ENCODE peak calls at places on chromosomes 12 and 14, in seven cellular contexts. M is GM23248; T is left ventricle myocardium inferior; I is CD8-positive, alpha-beta T cell; J is naive thymus-derived CD4-positive, alpha-beta T cell; D is suprapubic skin; N is fibroblast of lung. Y is an unnamed sample.

GRCh38 chr12:22229652-22230279 is 104.7 kb downstream of the ST8SIA1 start:
- DNase-seq in D (no peak), J (no peak), T (no peak), N (peak; percentile 21), I (no peak), M (no peak), Y (no peak)

GRCh38 chr14:58816416-58817115 is 178.8 kb downstream of the DACT1 start:
- DNase-seq in D (no peak), J (no peak), N (no peak), T (no peak), M (no peak), I (no peak), Y (no peak)

GRCh38 chr12:5396541-5396940 is 35.4 kb upstream of the NTF3 start:
- DNase-seq in T (no peak), J (no peak), M (no peak), N (no peak), D (no peak), I (no peak), Y (no peak)

GRCh38 chr12:120851939-120852338 is 52.2 kb downstream of the SPPL3 start:
- DNase-seq in J (no peak), I (no peak), T (no peak), N (no peak), D (no peak), M (no peak), Y (no peak)

GRCh38 chr12:52913424-52913821 is 8.5 kb upstream of the KRT8 start:
- DNase-seq in M (no peak), J (no peak), N (no peak), D (no peak), T (no peak), I (no peak), Y (no peak)

GRCh38 chr14:64074961-64075619 is 219.1 kb downstream of the ESR2 start:
- DNase-seq in M (peak; percentile 61), I (no peak), N (peak; percentile 64), T (no peak), J (no peak), D (no peak), Y (no peak)

GRCh38 chr14:89598548-89599186 is 181.6 kb upstream of the FOXN3 start:
- DNase-seq in J (no peak), T (no peak), I (no peak), M (peak; percentile 13), D (no peak), N (peak; percentile 35), Y (no peak)

GRCh38 chr14:79570648-79571047 is 640.7 kb downstream of the DIO2 start:
- DNase-seq in J (no peak), M (no peak), D (no peak), T (no peak), I (no peak), N (no peak), Y (no peak)

GRCh38 chr14:68959035-68959434 is 20.1 kb downstream of the ACTN1 start:
- DNase-seq in D (no peak), T (no peak), M (no peak), I (no peak), J (no peak), N (peak; percentile 66), Y (no peak)

GRCh38 chr12:74245458-74245857 is 292.2 kb upstream of the ATXN7L3B start:
- DNase-seq in T (no peak), D (no peak), M (no peak), I (no peak), N (no peak), J (no peak), Y (no peak)

GRCh38 chr12:97984456-97984855 is 521.9 kb downstream of the RMST start:
- DNase-seq in J (no peak), I (no peak), N (no peak), M (no peak), T (no peak), D (no peak), Y (no peak)

GRCh38 chr14:55157080-55157479 is 28.0 kb downstream of the LGALS3 start:
- DNase-seq in T (no peak), J (no peak), I (no peak), N (no peak), M (no peak), D (no peak), Y (no peak)

GRCh38 chr14:38868415-38869290 is 234.4 kb downstream of the SEC23A start:
- DNase-seq in M (no peak), I (no peak), N (no peak), T (no peak), J (no peak), D (no peak), Y (no peak)

GRCh38 chr14:48622980-48623379 is 947.6 kb upstream of the MDGA2 start:
- DNase-seq in M (no peak), T (no peak), D (no peak), J (no peak), N (no peak), I (no peak), Y (no peak)

GRCh38 chr14:63897706-63898105 is 44.9 kb downstream of the SYNE2 start:
- DNase-seq in D (no peak), M (peak; percentile 6), N (peak; percentile 88), T (no peak), I (no peak), J (no peak), Y (no peak)

GRCh38 chr14:76307786-76308780 is 67.9 kb upstream of the ESRRB start:
- DNase-seq in J (no peak), I (peak; percentile 39), M (no peak), N (no peak), T (no peak), D (no peak), Y (no peak)

DNA sequence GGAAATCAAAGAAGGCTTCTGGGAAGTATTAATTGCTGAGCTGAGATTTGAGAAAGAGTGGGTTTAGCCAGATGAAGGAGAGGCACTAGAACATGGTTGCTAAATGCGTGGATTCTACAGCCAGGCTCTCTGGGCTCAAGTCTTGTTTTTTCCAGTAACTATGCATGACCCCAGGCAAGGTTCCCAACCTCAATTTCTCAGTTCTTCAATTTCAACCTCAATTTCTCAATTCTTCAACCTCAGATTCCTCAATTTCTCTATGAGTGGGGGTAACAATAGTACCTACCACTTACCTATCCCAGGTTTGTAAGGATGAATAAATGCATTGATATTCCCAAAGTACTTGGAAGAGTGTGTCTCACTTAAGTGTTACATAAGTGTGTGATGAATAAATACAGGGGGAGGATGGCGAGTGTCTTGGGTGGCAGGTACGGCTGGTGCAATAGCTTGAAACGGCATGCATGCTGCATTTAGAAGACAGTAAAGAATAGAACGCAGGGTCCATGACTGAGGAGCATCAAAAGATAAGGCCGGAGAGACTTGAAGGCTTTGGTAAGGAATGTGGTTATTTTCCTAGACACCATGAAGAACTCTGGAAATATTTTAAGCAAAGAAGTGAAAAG is 149.1 kb upstream of the ATP2B1 start:
- DNase-seq in M (no peak), N (no peak), T (no peak), D (no peak), J (no peak), I (no peak), Y (no peak)
- H3K4me3 ChIP-seq in M (no peak overlapping the region), N (no peak overlapping the region), T (no peak overlapping the region), D (no peak overlapping the region), J (no peak overlapping the region), I (no peak overlapping the region), Y (no peak overlapping the region)

GRCh38 chr14:104252256-104253215 is 114.1 kb downstream of the KIF26A start:
- DNase-seq in T (no peak), M (no peak), D (no peak), J (no peak), N (no peak), I (peak; percentile 35), Y (no peak)

GRCh38 chr14:104256025-104256424 is 117.6 kb downstream of the KIF26A start:
- DNase-seq in J (no peak), I (no peak), N (no peak), D (no peak), M (no peak), T (no peak), Y (no peak)

GRCh38 chr14:104254735-104255400 is 116.5 kb downstream of the KIF26A start:
- DNase-seq in N (no peak), D (no peak), M (no peak), T (no peak), I (peak; percentile 23), J (no peak), Y (no peak)

GRCh38 chr14:104253223-104253822 is 114.9 kb downstream of the KIF26A start:
- DNase-seq in I (peak; percentile 34), D (no peak), J (no peak), N (no peak), T (no peak), M (no peak), Y (no peak)

GRCh38 chr14:104253901-104254353 is 115.5 kb downstream of the KIF26A start:
- DNase-seq in J (no peak), T (no peak), I (peak; percentile 38), N (no peak), M (no peak), D (no peak), Y (no peak)
- H3K9me3 ChIP-seq in J (no peaks in the 10 kb centered on the region), T (no peaks in the 10 kb centered on the region), I (no peaks in the 10 kb centered on the region), N (no peaks in the 10 kb centered on the region), M (no peaks in the 10 kb centered on the region), D (peaks cover under 1% of the 10 kb centered on the region), Y (no peaks in the 10 kb centered on the region)

GRCh38 chr12:56634242-56634836 is 4.2 kb upstream of the BAZ2A start:
- DNase-seq in J (peak; percentile 59), N (no peak), M (peak; percentile 35), D (peak; percentile 77), I (no peak), T (no peak), Y (no peak)

GRCh38 chr12:56633465-56634241 is 3.5 kb upstream of the BAZ2A start:
- DNase-seq in M (peak; percentile 26), D (no peak), N (no peak), I (no peak), J (no peak), T (no peak), Y (no peak)

GRCh38 chr12:56636118-56636674 is 6.1 kb upstream of the BAZ2A start:
- DNase-seq in N (peak; percentile 82), I (peak; percentile 86), J (peak; percentile 77), D (peak; percentile 94), M (peak; percentile 93), T (peak; percentile 92), Y (no peak)

GRCh38 chr12:56635539-56636117 is 5.5 kb upstream of the BAZ2A start:
- DNase-seq in T (no peak), J (no peak), D (no peak), M (no peak), I (peak; percentile 51), N (no peak), Y (no peak)

DNA sequence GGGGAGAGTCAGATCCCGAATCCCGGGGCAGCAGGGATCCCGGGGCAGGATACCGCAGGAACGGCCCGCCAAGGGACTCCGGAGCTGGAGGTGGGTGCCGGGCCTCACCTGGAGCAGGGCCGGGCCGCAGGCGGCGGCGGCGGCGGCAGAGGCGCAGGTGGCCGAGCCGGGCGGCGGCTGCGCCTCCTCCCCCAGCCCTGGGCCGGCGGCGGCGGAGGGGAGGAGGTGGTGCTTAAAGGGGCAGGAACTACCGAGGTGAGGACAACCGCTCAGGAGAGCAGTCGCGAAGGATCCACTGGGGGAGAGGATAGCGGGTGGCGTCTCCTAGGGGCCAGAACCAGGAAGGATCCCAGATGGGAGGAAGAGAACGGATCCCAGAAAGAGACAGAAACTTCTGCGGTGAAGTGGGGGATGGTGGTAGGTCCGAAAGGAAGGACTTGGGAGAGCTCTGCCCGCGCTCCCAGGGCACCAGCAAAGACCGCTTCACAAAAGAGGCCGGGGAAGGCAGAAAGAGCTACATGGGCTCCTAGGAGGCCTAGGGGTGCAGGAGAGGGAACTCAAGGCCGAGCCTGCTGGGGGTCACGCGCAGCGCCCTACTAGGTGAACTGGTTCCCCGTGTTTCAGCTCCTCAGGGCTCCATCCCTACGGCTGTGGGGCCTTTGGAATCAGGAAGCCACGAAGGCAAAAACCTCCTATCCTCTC is 4.9 kb upstream of the BAZ2A start:
- DNase-seq in I (peak; percentile 77), D (peak; percentile 87), J (peak; percentile 75), T (peak; percentile 75), M (peak; percentile 88), N (peak; percentile 82), Y (no peak)
- H3K4me1 ChIP-seq in I (peaks cover 58% of the 10 kb centered on the region), D (peaks cover 70% of the 10 kb centered on the region), J (peaks cover 51% of the 10 kb centered on the region), T (peaks cover 92% of the 10 kb centered on the region), M (peaks cover 43% of the 10 kb centered on the region), N (peaks cover 22% of the 10 kb centered on the region), Y (peaks cover 51% of the 10 kb centered on the region)

GRCh38 chr14:101826359-101826758 is 64.8 kb downstream of the PPP2R5C start:
- DNase-seq in I (no peak), T (no peak), J (no peak), M (no peak), N (no peak), D (no peak), Y (no peak)
- H3K4me3 ChIP-seq in I (peak overlapping the region; percentile 61), T (no peak overlapping the region), J (peak overlapping the region; percentile 67), M (no peak overlapping the region), N (no peak overlapping the region), D (no peak overlapping the region), Y (no peak overlapping the region)

Y was measured in keratinocyte.